ENCODE peak calls at places on chromosomes 5 and 9, in six cellular contexts. Q, L, B, A, G and X are unnamed samples.

GRCh38 chr9:108113579-108113978 is 624.0 kb upstream of the KLF4 start:
- DNase-seq in Q (no peak), L (no peak), B (no peak), A (no peak), G (no peak), X (no peak)

GRCh38 chr5:140549237-140550144 is 2.0 kb downstream of the EIF4EBP3 start:
- DNase-seq in Q (peak; percentile 30), L (no peak), B (no peak), A (no peak), G (no peak), X (no peak)

GRCh38 chr9:116549061-116549664 is 137.9 kb upstream of the TRIM32 start:
- DNase-seq in Q (peak; percentile 95), L (peak; percentile 74), B (peak; percentile 95), A (no peak), G (peak; percentile 70), X (peak; percentile 91)

GRCh38 chr9:105258225-105258737 is 13.8 kb downstream of the SLC44A1 start:
- DNase-seq in Q (no peak), L (no peak), B (no peak), A (no peak), G (no peak), X (no peak)

GRCh38 chr9:82404484-82405280 is 416.1 kb downstream of the SPATA31D1 start:
- DNase-seq in Q (no peak), L (no peak), B (peak; percentile 16), A (no peak), G (no peak), X (no peak)

GRCh38 chr5:31427013-31427783 is 104.7 kb downstream of the DROSHA start:
- DNase-seq in Q (no peak), L (no peak), B (no peak), A (no peak), G (no peak), X (no peak)

GRCh38 chr5:74895906-74896305 is 29.7 kb upstream of the FAM169A start:
- DNase-seq in Q (no peak), L (no peak), B (peak; percentile 59), A (no peak), G (peak; percentile 75), X (no peak)

GRCh38 chr9:126681336-126681735 is 67.6 kb downstream of the LMX1B start:
- DNase-seq in Q (no peak), L (no peak), B (no peak), A (no peak), G (no peak), X (no peak)

GRCh38 chr5:14332746-14333145 is 189.6 kb downstream of the TRIO start:
- DNase-seq in Q (no peak), L (no peak), B (no peak), A (no peak), G (no peak), X (no peak)

GRCh38 chr5:169914766-169915165 is 65.5 kb downstream of the INSYN2B start:
- DNase-seq in Q (no peak), L (no peak), B (peak; percentile 34), A (no peak), G (no peak), X (no peak)

GRCh38 chr5:15943487-15943886 is 236.1 kb downstream of the MARCHF11 start:
- DNase-seq in Q (peak; percentile 59), L (no peak), B (no peak), A (no peak), G (no peak), X (no peak)

GRCh38 chr5:151799407-151799806 is 27.7 kb downstream of the G3BP1 start:
- DNase-seq in Q (peak; percentile 71), L (no peak), B (no peak), A (no peak), G (no peak), X (no peak)

GRCh38 chr9:126222835-126223431 is 103.7 kb upstream of the MVB12B start:
- DNase-seq in Q (no peak), L (no peak), B (no peak), A (no peak), G (no peak), X (no peak)

GRCh38 chr5:23977996-23978395 is 470.6 kb downstream of the PRDM9 start:
- DNase-seq in Q (peak; percentile 25), L (no peak), B (no peak), A (peak; percentile 28), G (no peak), X (peak; percentile 25)

GRCh38 chr5:76831108-76831447 is 12.2 kb downstream of the F2RL1 start:
- DNase-seq in Q (peak; percentile 76), L (no peak), B (no peak), A (no peak), G (no peak), X (no peak)

GRCh38 chr5:17075196-17075595 is 139.1 kb upstream of the MYO10 start:
- DNase-seq in Q (no peak), L (no peak), B (no peak), A (no peak), G (no peak), X (no peak)

GRCh38 chr5:171205375-171205774 is 103.7 kb upstream of the TLX3 start:
- DNase-seq in Q (no peak), L (no peak), B (no peak), A (no peak), G (no peak), X (no peak)

GRCh38 chr5:59569608-59570334 is 323.8 kb downstream of the PDE4D start:
- DNase-seq in Q (no peak), L (no peak), B (no peak), A (no peak), G (no peak), X (no peak)

GRCh38 chr5:138000102-138000723 is 32.7 kb downstream of the FAM13B start:
- DNase-seq in Q (peak; percentile 79), L (peak; percentile 34), B (no peak), A (no peak), G (no peak), X (peak; percentile 77)

GRCh38 chr5:38551020-38552017 is 5.1 kb downstream of the LIFR start:
- DNase-seq in Q (peak; percentile 78), L (peak; percentile 53), B (no peak), A (no peak), G (no peak), X (peak; percentile 59)

GRCh38 chr5:106028314-106028713 is 1642.4 kb downstream of the EFNA5 start:
- DNase-seq in Q (peak; percentile 15), L (no peak), B (no peak), A (no peak), G (no peak), X (no peak)

GRCh38 chr9:109846781-109847180 is 66.8 kb downstream of the PALM2AKAP2 start:
- DNase-seq in Q (no peak), L (no peak), B (no peak), A (no peak), G (no peak), X (no peak)

GRCh38 chr5:62937661-62938558 is 359.3 kb downstream of the LRRC70 start:
- DNase-seq in Q (peak; percentile 3), L (no peak), B (no peak), A (no peak), G (no peak), X (peak; percentile 58)

GRCh38 chr5:134458676-134459403 is 47.2 kb upstream of the CDKN2AIPNL start:
- DNase-seq in Q (no peak), L (no peak), B (no peak), A (no peak), G (peak; percentile 27), X (no peak)